ENCODE peak calls at places on chromosomes 2 and 18, in five cellular contexts. K is brain microvascular endothelial cell, X is colonic mucosa, N is omental fat pad, B is GM12865. J is an unnamed sample.

GRCh38 chr2:99297990-99298389 is 3.0 kb downstream of the LYG1 start:
- DNase-seq in K (no peak), X (no peak), N (no peak), B (no peak), J (no peak)

GRCh38 chr2:181746844-181747243 is 66.5 kb upstream of the NEUROD1 start:
- DNase-seq in K (no peak), X (no peak), N (no peak), B (no peak), J (no peak)

GRCh38 chr2:66448592-66448991 is 13.7 kb downstream of the MEIS1 start:
- DNase-seq in K (no peak), X (no peak), N (no peak), B (no peak), J (no peak)

GRCh38 chr18:10318686-10318960 is 135.8 kb upstream of the APCDD1 start:
- DNase-seq in K (no peak), X (no peak), N (no peak), B (no peak), J (no peak)

GRCh38 chr2:48510329-48510728 is 19.6 kb upstream of the STON1 start:
- DNase-seq in K (no peak), X (no peak), N (no peak), B (no peak), J (no peak)

GRCh38 chr2:39228413-39229209 is 15.2 kb downstream of the CDKL4 start:
- DNase-seq in K (no peak), X (no peak), N (no peak), B (peak; percentile 40), J (no peak)

GRCh38 chr2:50724837-50725236 is 307.1 kb downstream of the NRXN1 start:
- DNase-seq in K (no peak), X (no peak), N (no peak), B (no peak), J (no peak)

GRCh38 chr2:239292956-239293355 is 107.9 kb downstream of the HDAC4 start:
- DNase-seq in K (no peak), X (no peak), N (no peak), B (no peak), J (no peak)

GRCh38 chr18:33239298-33239697 is 201.2 kb downstream of the CCDC178 start:
- DNase-seq in K (no peak), X (no peak), N (no peak), B (no peak), J (no peak)

GRCh38 chr18:24009246-24009645 is 5.3 kb upstream of the TTC39C start:
- DNase-seq in K (no peak), X (no peak), N (no peak), B (no peak), J (no peak)

GRCh38 chr2:228771719-228772254 is 499.3 kb downstream of the PID1 start:
- DNase-seq in K (no peak), X (no peak), N (no peak), B (no peak), J (no peak)

GRCh38 chr18:12946549-12947354 is 1.1 kb upstream of the SEH1L start:
- DNase-seq in K (peak; percentile 72), X (peak; percentile 62), N (no peak), B (peak; percentile 36), J (no peak)
- TF ChIP-seq CTCF in K (no peak), X (no peak), N (no peak), B (no peak), J (no peak)

GRCh38 chr2:130870161-130870485 is 33.4 kb downstream of the ARHGEF4 start:
- DNase-seq in K (no peak), X (no peak), N (no peak), B (no peak), J (no peak)

GRCh38 chr2:130865401-130865800 is 28.7 kb downstream of the ARHGEF4 start:
- DNase-seq in K (no peak), X (no peak), N (no peak), B (no peak), J (no peak)

GRCh38 chr2:130869441-130870160 is 32.9 kb downstream of the ARHGEF4 start:
- DNase-seq in K (no peak), X (no peak), N (no peak), B (no peak), J (no peak)

GRCh38 chr2:130870779-130871178 is 34.1 kb downstream of the ARHGEF4 start:
- DNase-seq in K (no peak), X (no peak), N (no peak), B (no peak), J (no peak)

GRCh38 chr2:130864830-130865229 is 28.1 kb downstream of the ARHGEF4 start:
- DNase-seq in K (peak; percentile 28), X (peak; percentile 42), N (no peak), B (no peak), J (no peak)
- TF ChIP-seq CTCF in K (no peak), X (no peak), N (no peak), B (no peak), J (no peak)

GRCh38 chr2:183533021-183533420 is 408.8 kb downstream of the NUP35 start:
- DNase-seq in K (no peak), X (no peak), N (no peak), B (no peak), J (no peak)
- TF ChIP-seq CTCF in K (no peak), X (no peak), N (no peak), B (no peak), J (no peak)

GRCh38 chr2:176078440-176079284 is 5.1 kb downstream of the EVX2 start:
- DNase-seq in K (no peak), X (no peak), N (no peak), B (no peak), J (peak; percentile 12)

GRCh38 chr2:176079285-176079830 is 4.4 kb downstream of the EVX2 start:
- DNase-seq in K (no peak), X (no peak), N (no peak), B (no peak), J (no peak)

GRCh38 chr2:176080540-176081355 is 3.0 kb downstream of the EVX2 start:
- DNase-seq in K (no peak), X (no peak), N (no peak), B (no peak), J (no peak)

GRCh38 chr2:176081451-176081992 is 2.2 kb downstream of the EVX2 start:
- DNase-seq in K (no peak), X (no peak), N (no peak), B (no peak), J (no peak)

GRCh38 chr2:176079851-176080539 is 3.8 kb downstream of the EVX2 start:
- DNase-seq in K (no peak), X (no peak), N (no peak), B (peak; percentile 16), J (peak; percentile 77)
- TF ChIP-seq CTCF in K (peak; percentile 55), X (peak; percentile 73), N (no peak), B (peak; percentile 29), J (peak; percentile 32)

DNA sequence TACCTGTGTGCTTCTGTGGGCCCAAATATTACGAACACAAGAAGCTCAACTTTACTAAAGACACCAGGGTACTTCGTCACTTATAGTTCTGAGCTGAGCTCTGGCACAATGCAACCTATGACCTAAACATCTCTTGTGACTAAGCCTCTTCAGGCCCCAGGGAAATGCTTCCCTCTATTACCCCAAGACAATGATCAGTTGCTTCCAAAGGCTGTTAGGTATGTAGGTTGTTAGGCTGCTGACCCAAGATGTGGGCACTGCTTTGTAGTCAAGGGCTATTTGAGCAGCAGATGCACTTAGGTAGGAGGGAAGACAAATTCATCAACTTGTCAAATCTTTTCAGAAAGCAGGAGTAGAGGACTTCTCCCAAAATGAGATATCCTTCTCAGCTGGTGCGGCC is 640.1 kb downstream of the EPHA4 start:
- DNase-seq in K (no peak), X (no peak), N (no peak), B (no peak), J (no peak)
- TF ChIP-seq CTCF in K (no peak), X (no peak), N (no peak), B (no peak), J (no peak)

J was measured in GM20000.